ENCODE peak calls at places on chromosome 11, in nine cellular contexts. One of them, this sample, is unnamed.
A peak's percentile ranks its signal among the peaks of the same experiment; 100 is the strongest.

GRCh38 chr11:13384837-13385417 is 78.1 kb downstream of the BTBD10 start:
- DNase-seq in Caco-2: no peak
- DNase-seq in central memory CD4-positive, alpha-beta T cell: peak; percentile 3
- DNase-seq in stimulated activated CD8-positive, alpha-beta memory T cell treated with anti-CD3 and anti-CD28 coated beads, Interleukin-12 subunit alpha, Interleukin-12 subunit beta, amount 100 ng/mL, for 4 hours: no peak
- DNase-seq in mesenchymal stem cell: peak; percentile 56
- DNase-seq in HS-27A: no peak
- DNase-seq in erythroblast: peak; percentile 20
- DNase-seq in cerebellum: peak; percentile 19
- DNase-seq in body of pancreas: peak; percentile 23
- DNase-seq in this sample: peak; percentile 28

GRCh38 chr11:125451400-125452124 is 44.5 kb downstream of the FEZ1 start:
- DNase-seq in Caco-2: no peak
- DNase-seq in central memory CD4-positive, alpha-beta T cell: no peak
- DNase-seq in stimulated activated CD8-positive, alpha-beta memory T cell treated with anti-CD3 and anti-CD28 coated beads, Interleukin-12 subunit alpha, Interleukin-12 subunit beta, amount 100 ng/mL, for 4 hours: no peak
- DNase-seq in mesenchymal stem cell: peak; percentile 54
- DNase-seq in HS-27A: no peak
- DNase-seq in erythroblast: no peak
- DNase-seq in cerebellum: peak; percentile 88
- DNase-seq in body of pancreas: peak; percentile 54
- DNase-seq in this sample: peak; percentile 17

GRCh38 chr11:119533462-119533861 is 110.5 kb upstream of the THY1 start:
- DNase-seq in Caco-2: peak; percentile 32
- DNase-seq in central memory CD4-positive, alpha-beta T cell: no peak
- DNase-seq in stimulated activated CD8-positive, alpha-beta memory T cell treated with anti-CD3 and anti-CD28 coated beads, Interleukin-12 subunit alpha, Interleukin-12 subunit beta, amount 100 ng/mL, for 4 hours: no peak
- DNase-seq in mesenchymal stem cell: no peak
- DNase-seq in HS-27A: no peak
- DNase-seq in erythroblast: no peak
- DNase-seq in cerebellum: no peak
- DNase-seq in body of pancreas: no peak
- DNase-seq in this sample: no peak

GRCh38 chr11:69909561-69910518 is 90.6 kb upstream of the FGF3 start:
- DNase-seq in Caco-2: peak; percentile 51
- DNase-seq in central memory CD4-positive, alpha-beta T cell: no peak
- DNase-seq in stimulated activated CD8-positive, alpha-beta memory T cell treated with anti-CD3 and anti-CD28 coated beads, Interleukin-12 subunit alpha, Interleukin-12 subunit beta, amount 100 ng/mL, for 4 hours: no peak
- DNase-seq in mesenchymal stem cell: no peak
- DNase-seq in HS-27A: no peak
- DNase-seq in erythroblast: no peak
- DNase-seq in cerebellum: no peak
- DNase-seq in body of pancreas: no peak
- DNase-seq in this sample: no peak

GRCh38 chr11:2796091-2796490 is 89.5 kb downstream of the CDKN1C start:
- DNase-seq in Caco-2: no peak
- DNase-seq in central memory CD4-positive, alpha-beta T cell: no peak
- DNase-seq in stimulated activated CD8-positive, alpha-beta memory T cell treated with anti-CD3 and anti-CD28 coated beads, Interleukin-12 subunit alpha, Interleukin-12 subunit beta, amount 100 ng/mL, for 4 hours: no peak
- DNase-seq in mesenchymal stem cell: no peak
- DNase-seq in HS-27A: no peak
- DNase-seq in erythroblast: no peak
- DNase-seq in cerebellum: no peak
- DNase-seq in body of pancreas: peak; percentile 0
- DNase-seq in this sample: peak; percentile 6

GRCh38 chr11:69387409-69387885 is 93.5 kb downstream of the MYEOV start:
- DNase-seq in Caco-2: no peak
- DNase-seq in central memory CD4-positive, alpha-beta T cell: no peak
- DNase-seq in stimulated activated CD8-positive, alpha-beta memory T cell treated with anti-CD3 and anti-CD28 coated beads, Interleukin-12 subunit alpha, Interleukin-12 subunit beta, amount 100 ng/mL, for 4 hours: no peak
- DNase-seq in mesenchymal stem cell: no peak
- DNase-seq in HS-27A: no peak
- DNase-seq in erythroblast: no peak
- DNase-seq in cerebellum: no peak
- DNase-seq in body of pancreas: no peak
- DNase-seq in this sample: no peak

GRCh38 chr11:45289369-45289768 is 3.2 kb upstream of the SYT13 start:
- DNase-seq in Caco-2: no peak
- DNase-seq in central memory CD4-positive, alpha-beta T cell: no peak
- DNase-seq in stimulated activated CD8-positive, alpha-beta memory T cell treated with anti-CD3 and anti-CD28 coated beads, Interleukin-12 subunit alpha, Interleukin-12 subunit beta, amount 100 ng/mL, for 4 hours: no peak
- DNase-seq in mesenchymal stem cell: peak; percentile 73
- DNase-seq in HS-27A: no peak
- DNase-seq in erythroblast: no peak
- DNase-seq in cerebellum: no peak
- DNase-seq in body of pancreas: no peak
- DNase-seq in this sample: no peak

GRCh38 chr11:94196363-94196762 is 67.7 kb downstream of the PANX1 start:
- DNase-seq in Caco-2: no peak
- DNase-seq in central memory CD4-positive, alpha-beta T cell: no peak
- DNase-seq in stimulated activated CD8-positive, alpha-beta memory T cell treated with anti-CD3 and anti-CD28 coated beads, Interleukin-12 subunit alpha, Interleukin-12 subunit beta, amount 100 ng/mL, for 4 hours: no peak
- DNase-seq in mesenchymal stem cell: no peak
- DNase-seq in HS-27A: no peak
- DNase-seq in erythroblast: no peak
- DNase-seq in cerebellum: no peak
- DNase-seq in body of pancreas: peak; percentile 7
- DNase-seq in this sample: no peak

GRCh38 chr11:106333678-106334077 is 256.2 kb downstream of the AASDHPPT start:
- DNase-seq in Caco-2: no peak
- DNase-seq in central memory CD4-positive, alpha-beta T cell: no peak
- DNase-seq in stimulated activated CD8-positive, alpha-beta memory T cell treated with anti-CD3 and anti-CD28 coated beads, Interleukin-12 subunit alpha, Interleukin-12 subunit beta, amount 100 ng/mL, for 4 hours: no peak
- DNase-seq in mesenchymal stem cell: no peak
- DNase-seq in HS-27A: no peak
- DNase-seq in erythroblast: no peak
- DNase-seq in cerebellum: no peak
- DNase-seq in body of pancreas: no peak
- DNase-seq in this sample: no peak

GRCh38 chr11:205221-206001 is 1.8 kb downstream of the BET1L start:
- DNase-seq in Caco-2: no peak
- DNase-seq in central memory CD4-positive, alpha-beta T cell: no peak
- DNase-seq in stimulated activated CD8-positive, alpha-beta memory T cell treated with anti-CD3 and anti-CD28 coated beads, Interleukin-12 subunit alpha, Interleukin-12 subunit beta, amount 100 ng/mL, for 4 hours: no peak
- DNase-seq in mesenchymal stem cell: no peak
- DNase-seq in HS-27A: no peak
- DNase-seq in erythroblast: no peak
- DNase-seq in cerebellum: no peak
- DNase-seq in body of pancreas: no peak
- DNase-seq in this sample: no peak

GRCh38 chr11:100563541-100564280 is 123.4 kb upstream of the ARHGAP42 start:
- DNase-seq in Caco-2: no peak
- DNase-seq in central memory CD4-positive, alpha-beta T cell: no peak
- DNase-seq in stimulated activated CD8-positive, alpha-beta memory T cell treated with anti-CD3 and anti-CD28 coated beads, Interleukin-12 subunit alpha, Interleukin-12 subunit beta, amount 100 ng/mL, for 4 hours: no peak
- DNase-seq in mesenchymal stem cell: peak; percentile 39
- DNase-seq in HS-27A: no peak
- DNase-seq in erythroblast: no peak
- DNase-seq in cerebellum: no peak
- DNase-seq in body of pancreas: no peak
- DNase-seq in this sample: no peak

GRCh38 chr11:64004590-64004984 is 18.3 kb downstream of the OTUB1 start:
- DNase-seq in Caco-2: no peak
- DNase-seq in central memory CD4-positive, alpha-beta T cell: no peak
- DNase-seq in stimulated activated CD8-positive, alpha-beta memory T cell treated with anti-CD3 and anti-CD28 coated beads, Interleukin-12 subunit alpha, Interleukin-12 subunit beta, amount 100 ng/mL, for 4 hours: no peak
- DNase-seq in mesenchymal stem cell: peak; percentile 27
- DNase-seq in HS-27A: no peak
- DNase-seq in erythroblast: no peak
- DNase-seq in cerebellum: no peak
- DNase-seq in body of pancreas: no peak
- DNase-seq in this sample: no peak

GRCh38 chr11:82896183-82896582 is 4.0 kb downstream of the PRCP start:
- DNase-seq in Caco-2: no peak
- DNase-seq in central memory CD4-positive, alpha-beta T cell: no peak
- DNase-seq in stimulated activated CD8-positive, alpha-beta memory T cell treated with anti-CD3 and anti-CD28 coated beads, Interleukin-12 subunit alpha, Interleukin-12 subunit beta, amount 100 ng/mL, for 4 hours: no peak
- DNase-seq in mesenchymal stem cell: no peak
- DNase-seq in HS-27A: no peak
- DNase-seq in erythroblast: no peak
- DNase-seq in cerebellum: no peak
- DNase-seq in body of pancreas: no peak
- DNase-seq in this sample: no peak

This sample was measured in transverse colon.